ENCODE peak calls at places on chromosomes 1 and 21, in ten cellular contexts. L is uterus; V is hepatocyte; F is CD8-positive, alpha-beta T cell; Q is CD4-positive, CD25-positive, alpha-beta regulatory T cell; Z is OCI-LY7; T is testis; N is pancreas; D is tibial artery; I is left lung. A is an unnamed sample. For H3K4me1, the result is how much of the 10 kb centered on the place peaks cover.

GRCh38 chr1:115982399-115982798 is 6.1 kb downstream of the SLC22A15 start:
- DNase-seq in L (no peak), V (no peak), F (no peak), Q (no peak), Z (no peak), T (no peak), N (no peak), D (no peak), I (no peak), A (no peak)

GRCh38 chr21:44330698-44331097 is 8.5 kb downstream of the CFAP410 start:
- DNase-seq in L (no peak), V (no peak), F (no peak), Q (no peak), Z (no peak), T (no peak), N (peak), D (no peak), I (peak), A (no peak)

GRCh38 chr21:28908351-28908750 is 84.3 kb downstream of the LTN1 start:
- DNase-seq in L (no peak), V (no peak), F (no peak), Q (no peak), Z (no peak), T (no peak), N (no peak), D (no peak), I (no peak), A (no peak)

GRCh38 chr1:15148975-15149374 is 4.6 kb upstream of the TMEM51 start:
- DNase-seq in L (no peak), V (no peak), F (no peak), Q (no peak), Z (no peak), T (no peak), N (no peak), D (no peak), I (no peak), A (no peak)

GRCh38 chr21:33976980-33977720 is 61.5 kb upstream of the ATP5PO start:
- DNase-seq in L (no peak), V (no peak), F (no peak), Q (no peak), Z (no peak), T (no peak), N (no peak), D (no peak), I (no peak), A (no peak)

GRCh38 chr1:220410681-220411080 is 117.3 kb upstream of the MARK1 start:
- DNase-seq in L (no peak), V (no peak), F (no peak), Q (no peak), Z (no peak), T (no peak), N (no peak), D (no peak), I (no peak), A (no peak)

GRCh38 chr1:247209306-247209900 is 37.6 kb upstream of the ZNF124 start:
- DNase-seq in L (no peak), V (no peak), F (no peak), Q (no peak), Z (no peak), T (no peak), N (no peak), D (no peak), I (no peak), A (no peak)

GRCh38 chr1:197180252-197180878 is 33.9 kb upstream of the ASPM start:
- DNase-seq in L (no peak), V (peak), F (no peak), Q (peak), Z (peak), T (no peak), N (no peak), D (no peak), I (no peak), A (no peak)

GRCh38 chr1:91929246-91929645 is 20.0 kb upstream of the BRDT start:
- DNase-seq in L (no peak), V (peak), F (no peak), Q (no peak), Z (no peak), T (no peak), N (no peak), D (no peak), I (no peak), A (no peak)

GRCh38 chr1:210294991-210295773 is 33.5 kb upstream of the HHAT start:
- DNase-seq in L (peak), V (peak), F (no peak), Q (no peak), Z (no peak), T (peak), N (no peak), D (peak), I (no peak), A (no peak)

GRCh38 chr1:2382621-2383361 is 8.6 kb downstream of the MORN1 start:
- DNase-seq in L (no peak), V (peak), F (no peak), Q (peak), Z (peak), T (peak), N (peak), D (no peak), I (peak), A (peak)

GRCh38 chr1:175480343-175480827 is 263.0 kb downstream of the TNR start:
- DNase-seq in L (no peak), V (no peak), F (no peak), Q (no peak), Z (no peak), T (no peak), N (no peak), D (no peak), I (no peak), A (no peak)

GRCh38 chr1:154407021-154407865 is 2.1 kb downstream of the IL6R start:
- DNase-seq in L (no peak), V (no peak), F (no peak), Q (peak), Z (peak), T (no peak), N (no peak), D (no peak), I (peak), A (no peak)

GRCh38 chr1:27348861-27349783 is 7.3 kb downstream of the SYTL1 start:
- DNase-seq in L (no peak), V (peak), F (no peak), Q (no peak), Z (no peak), T (peak), N (no peak), D (no peak), I (peak), A (peak)

GRCh38 chr1:185788386-185788785 is 54.2 kb downstream of the HMCN1 start:
- DNase-seq in L (no peak), V (no peak), F (no peak), Q (no peak), Z (no peak), T (no peak), N (no peak), D (no peak), I (no peak), A (no peak)

GRCh38 chr1:94817697-94818096 is 2.5 kb upstream of the SLC44A3 start:
- DNase-seq in L (no peak), V (no peak), F (no peak), Q (no peak), Z (no peak), T (no peak), N (no peak), D (no peak), I (no peak), A (no peak)

GRCh38 chr1:207822124-207822601 is 70.3 kb downstream of the CD46 start:
- DNase-seq in L (no peak), V (no peak), F (no peak), Q (no peak), Z (peak), T (no peak), N (no peak), D (peak), I (no peak), A (no peak)

GRCh38 chr21:37263827-37264226 is 3.3 kb downstream of the VPS26C start:
- DNase-seq in L (no peak), V (no peak), F (no peak), Q (no peak), Z (no peak), T (no peak), N (no peak), D (no peak), I (no peak), A (no peak)

GRCh38 chr1:79391896-79392295 is 385.4 kb upstream of the ADGRL4 start:
- DNase-seq in L (no peak), V (peak), F (no peak), Q (no peak), Z (no peak), T (no peak), N (no peak), D (no peak), I (no peak), A (no peak)

GRCh38 chr1:66022904-66023620 is 230.4 kb downstream of the PDE4B start:
- DNase-seq in L (no peak), V (peak), F (no peak), Q (no peak), Z (peak), T (no peak), N (no peak), D (no peak), I (no peak), A (peak)

DNA sequence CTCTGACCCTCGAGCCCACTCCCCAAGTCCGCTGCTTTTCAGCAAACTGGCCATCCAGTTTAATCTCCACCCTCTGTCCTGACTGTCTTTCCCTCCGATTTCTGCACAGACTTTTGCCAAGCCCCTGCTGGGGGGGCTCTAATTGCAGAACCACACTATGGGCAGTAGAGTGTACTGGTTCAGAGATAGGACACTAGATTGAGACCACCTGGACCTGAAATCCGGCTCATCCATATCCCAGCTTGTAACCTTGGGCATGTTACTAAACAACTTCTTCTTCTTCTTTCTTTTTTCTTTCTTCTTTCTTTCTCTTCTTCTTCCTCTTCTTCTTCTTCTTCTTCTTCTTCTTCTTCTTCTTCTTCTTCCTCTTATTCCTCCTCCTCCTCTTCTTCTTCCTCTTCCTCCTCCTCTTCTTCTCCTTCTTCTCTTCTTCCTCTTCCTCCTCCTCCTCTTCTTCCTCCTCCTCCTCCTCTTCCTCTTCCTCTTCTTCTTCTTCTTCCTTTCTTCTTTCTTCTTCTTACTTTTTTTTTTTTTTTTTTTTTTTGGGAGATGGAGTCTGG is 7.7 kb downstream of the LRRC71 start:
- DNase-seq in L (no peak), V (no peak), F (no peak), Q (no peak), Z (no peak), T (no peak), N (no peak), D (no peak), I (no peak), A (no peak)
- H3K4me3 ChIP-seq in L (no peak), V (no peak), F (peak), Q (no peak), Z (no peak), T (no peak), N (no peak), D (no peak), I (peak), A (peak)

DNA sequence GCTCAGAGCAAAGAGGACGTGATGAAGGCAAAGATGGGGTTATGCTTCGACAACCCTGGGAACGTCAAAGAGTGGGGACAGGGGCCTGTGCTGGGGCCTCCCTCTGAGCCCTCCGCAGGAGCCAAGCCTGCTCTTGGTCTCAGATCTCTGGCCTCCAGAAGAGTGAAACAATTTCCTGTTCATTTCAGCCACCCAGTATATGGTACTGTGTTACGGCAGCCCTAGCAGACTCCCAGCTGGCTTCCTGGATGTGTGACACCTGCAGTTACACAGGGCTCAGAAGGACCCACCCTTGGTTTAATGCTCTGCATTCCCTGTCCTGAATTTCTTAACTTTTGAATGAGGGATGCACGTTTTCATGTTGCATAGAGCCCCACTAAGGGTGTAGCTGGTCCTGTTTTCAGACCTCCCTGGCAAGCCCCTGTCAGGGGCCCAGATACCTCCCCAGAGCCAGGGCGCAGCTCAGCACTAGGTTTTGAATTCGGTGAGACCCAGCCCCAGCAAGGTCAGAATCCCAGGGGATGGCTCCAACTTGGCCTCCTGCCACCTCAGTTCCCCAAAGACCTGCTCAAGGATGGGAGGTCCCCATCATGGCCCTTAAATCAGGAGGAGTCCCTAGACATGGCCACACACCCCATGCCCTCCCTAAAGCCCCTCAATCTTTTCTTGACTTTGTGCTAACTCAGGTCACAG is 79.0 kb upstream of the IFFO2 start:
- DNase-seq in L (no peak), V (no peak), F (no peak), Q (no peak), Z (peak), T (no peak), N (no peak), D (no peak), I (no peak), A (no peak)
- H3K4me1 ChIP-seq in L (under half), V (under half), F (under half), Q (under half), Z (under half), T (under half), N (under half), D (under half), I (under half), A (under half)

GRCh38 chr1:86833461-86834215 is 80.3 kb downstream of the SELENOF start:
- DNase-seq in L (peak), V (peak), F (peak), Q (peak), Z (peak), T (peak), N (peak), D (peak), I (no peak), A (peak)
- H3K4me3 ChIP-seq in L (no peak), V (no peak), F (no peak), Q (no peak), Z (peak), T (peak), N (no peak), D (no peak), I (no peak), A (no peak)

DNA sequence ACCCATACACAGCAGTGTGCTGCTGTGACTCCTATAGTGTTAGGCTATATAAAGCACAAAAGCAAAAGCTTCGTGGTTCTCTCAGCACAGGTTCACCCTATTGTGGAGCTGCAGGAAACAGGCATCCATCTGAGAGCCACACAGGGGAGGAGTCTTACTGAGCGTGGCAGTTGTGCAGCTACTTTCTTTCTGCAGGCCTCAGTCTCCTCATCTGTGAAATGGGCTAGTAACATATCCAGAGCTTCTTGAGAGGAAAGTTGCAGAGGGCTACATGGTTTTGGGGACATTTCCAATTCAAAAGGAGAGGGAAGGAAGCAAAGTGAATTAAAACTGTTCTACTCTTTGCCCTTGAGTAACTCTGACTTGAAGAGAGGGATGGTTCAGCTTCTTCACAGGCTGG is 142.0 kb downstream of the FOXD2 start:
- DNase-seq in L (no peak), V (no peak), F (no peak), Q (no peak), Z (no peak), T (no peak), N (no peak), D (peak), I (no peak), A (no peak)
- H3K4me1 ChIP-seq in L (under half), V (under half), F (under half), Q (under half), Z (under half), T (under half), N (under half), D (under half), I (under half), A (under half)

GRCh38 chr1:19481826-19482398 is 3.4 kb downstream of the CAPZB start:
- DNase-seq in L (no peak), V (no peak), F (no peak), Q (no peak), Z (no peak), T (no peak), N (no peak), D (no peak), I (no peak), A (no peak)

GRCh38 chr1:19484793-19485361 is 462 bp downstream of the CAPZB start:
- DNase-seq in L (no peak), V (peak), F (no peak), Q (no peak), Z (no peak), T (no peak), N (no peak), D (peak), I (no peak), A (peak)

GRCh38 chr1:19484338-19484792 is 974 bp downstream of the CAPZB start:
- DNase-seq in L (no peak), V (peak), F (no peak), Q (peak), Z (no peak), T (no peak), N (peak), D (peak), I (peak), A (no peak)

GRCh38 chr1:19483691-19484090 is 1.6 kb downstream of the CAPZB start:
- DNase-seq in L (no peak), V (no peak), F (no peak), Q (no peak), Z (no peak), T (no peak), N (no peak), D (no peak), I (no peak), A (no peak)

GRCh38 chr1:19483261-19483660 is 2.1 kb downstream of the CAPZB start:
- DNase-seq in L (no peak), V (no peak), F (no peak), Q (peak), Z (no peak), T (no peak), N (no peak), D (no peak), I (no peak), A (no peak)
- H3K4me3 ChIP-seq in L (peak), V (no peak), F (peak), Q (peak), Z (peak), T (no peak), N (no peak), D (peak), I (peak), A (no peak)

GRCh38 chr1:234961468-234962339 is 166.9 kb downstream of the TOMM20 start:
- DNase-seq in L (no peak), V (no peak), F (no peak), Q (no peak), Z (peak), T (peak), N (no peak), D (no peak), I (no peak), A (no peak)

GRCh38 chr1:234962340-234962989 is 166.2 kb downstream of the TOMM20 start:
- DNase-seq in L (peak), V (peak), F (no peak), Q (no peak), Z (peak), T (peak), N (no peak), D (peak), I (no peak), A (no peak)

GRCh38 chr1:234965128-234965527 is 163.5 kb downstream of the TOMM20 start:
- DNase-seq in L (no peak), V (no peak), F (no peak), Q (no peak), Z (no peak), T (no peak), N (no peak), D (no peak), I (no peak), A (no peak)

GRCh38 chr1:234963904-234964702 is 164.5 kb downstream of the TOMM20 start:
- DNase-seq in L (no peak), V (peak), F (no peak), Q (no peak), Z (no peak), T (peak), N (no peak), D (no peak), I (no peak), A (no peak)

GRCh38 chr1:234963180-234963903 is 165.3 kb downstream of the TOMM20 start:
- DNase-seq in L (peak), V (peak), F (peak), Q (peak), Z (peak), T (peak), N (no peak), D (peak), I (peak), A (peak)
- H3K4me1 ChIP-seq in L (under half), V (under half), F (half or more), Q (under half), Z (half or more), T (under half), N (half or more), D (under half), I (under half), A (half or more)